ENCODE peak calls at places on chromosomes 3 and 15, in six cellular contexts. One of them, this sample, is unnamed.

GRCh38 chr3:86785381-86785780 is 205.6 kb downstream of the VGLL3 start:
- DNase-seq in IMR-90: peak; percentile 72
- DNase-seq in neuronal stem cell: no peak
- DNase-seq in mesenchymal stem cell: peak; percentile 19
- DNase-seq in trophoblast cell: no peak
- DNase-seq in H1: no peak
- DNase-seq in this sample: no peak

GRCh38 chr3:13494463-13495350 is 14.6 kb downstream of the HDAC11 start:
- DNase-seq in IMR-90: peak; percentile 21
- DNase-seq in neuronal stem cell: peak; percentile 21
- DNase-seq in mesenchymal stem cell: peak; percentile 42
- DNase-seq in trophoblast cell: no peak
- DNase-seq in H1: no peak
- DNase-seq in this sample: no peak

GRCh38 chr15:72339777-72340177 is 19.8 kb upstream of the CELF6 start:
- DNase-seq in IMR-90: peak; percentile 91
- DNase-seq in neuronal stem cell: no peak
- DNase-seq in mesenchymal stem cell: peak; percentile 94
- DNase-seq in trophoblast cell: no peak
- DNase-seq in H1: no peak
- DNase-seq in this sample: no peak

GRCh38 chr3:122025296-122025695 is 3.2 kb upstream of the ILDR1 start:
- DNase-seq in IMR-90: no peak
- DNase-seq in neuronal stem cell: no peak
- DNase-seq in mesenchymal stem cell: no peak
- DNase-seq in trophoblast cell: no peak
- DNase-seq in H1: no peak
- DNase-seq in this sample: no peak

GRCh38 chr15:97189152-97189551 is 771.4 kb upstream of the ARRDC4 start:
- DNase-seq in IMR-90: no peak
- DNase-seq in neuronal stem cell: no peak
- DNase-seq in mesenchymal stem cell: peak; percentile 52
- DNase-seq in trophoblast cell: no peak
- DNase-seq in H1: no peak
- DNase-seq in this sample: no peak

GRCh38 chr3:133828576-133829309 is 23.1 kb downstream of the SRPRB start:
- DNase-seq in IMR-90: no peak
- DNase-seq in neuronal stem cell: no peak
- DNase-seq in mesenchymal stem cell: no peak
- DNase-seq in trophoblast cell: no peak
- DNase-seq in H1: peak; percentile 54
- DNase-seq in this sample: peak; percentile 76

GRCh38 chr3:177106184-177106583 is 91.1 kb downstream of the TBL1XR1 start:
- DNase-seq in IMR-90: no peak
- DNase-seq in neuronal stem cell: no peak
- DNase-seq in mesenchymal stem cell: no peak
- DNase-seq in trophoblast cell: no peak
- DNase-seq in H1: no peak
- DNase-seq in this sample: no peak

GRCh38 chr15:88912500-88912921 is 668 bp downstream of the MFGE8 start:
- DNase-seq in IMR-90: no peak
- DNase-seq in neuronal stem cell: no peak
- DNase-seq in mesenchymal stem cell: peak; percentile 56
- DNase-seq in trophoblast cell: no peak
- DNase-seq in H1: no peak
- DNase-seq in this sample: no peak

GRCh38 chr3:42839616-42840015 is 30.4 kb downstream of the ACKR2 start:
- DNase-seq in IMR-90: peak; percentile 71
- DNase-seq in neuronal stem cell: peak; percentile 38
- DNase-seq in mesenchymal stem cell: peak; percentile 72
- DNase-seq in trophoblast cell: no peak
- DNase-seq in H1: no peak
- DNase-seq in this sample: peak; percentile 42

GRCh38 chr15:84904409-84904808 is 19.9 kb downstream of the SLC28A1 start:
- DNase-seq in IMR-90: no peak
- DNase-seq in neuronal stem cell: no peak
- DNase-seq in mesenchymal stem cell: no peak
- DNase-seq in trophoblast cell: no peak
- DNase-seq in H1: no peak
- DNase-seq in this sample: no peak

GRCh38 chr15:84903751-84904150 is 19.3 kb downstream of the SLC28A1 start:
- DNase-seq in IMR-90: no peak
- DNase-seq in neuronal stem cell: no peak
- DNase-seq in mesenchymal stem cell: no peak
- DNase-seq in trophoblast cell: no peak
- DNase-seq in H1: no peak
- DNase-seq in this sample: no peak

GRCh38 chr15:84899750-84900149 is 15.3 kb downstream of the SLC28A1 start:
- DNase-seq in IMR-90: no peak
- DNase-seq in neuronal stem cell: no peak
- DNase-seq in mesenchymal stem cell: no peak
- DNase-seq in trophoblast cell: no peak
- DNase-seq in H1: no peak
- DNase-seq in this sample: no peak

GRCh38 chr15:84898761-84899160 is 14.3 kb downstream of the SLC28A1 start:
- DNase-seq in IMR-90: no peak
- DNase-seq in neuronal stem cell: no peak
- DNase-seq in mesenchymal stem cell: no peak
- DNase-seq in trophoblast cell: no peak
- DNase-seq in H1: no peak
- DNase-seq in this sample: no peak

DNA sequence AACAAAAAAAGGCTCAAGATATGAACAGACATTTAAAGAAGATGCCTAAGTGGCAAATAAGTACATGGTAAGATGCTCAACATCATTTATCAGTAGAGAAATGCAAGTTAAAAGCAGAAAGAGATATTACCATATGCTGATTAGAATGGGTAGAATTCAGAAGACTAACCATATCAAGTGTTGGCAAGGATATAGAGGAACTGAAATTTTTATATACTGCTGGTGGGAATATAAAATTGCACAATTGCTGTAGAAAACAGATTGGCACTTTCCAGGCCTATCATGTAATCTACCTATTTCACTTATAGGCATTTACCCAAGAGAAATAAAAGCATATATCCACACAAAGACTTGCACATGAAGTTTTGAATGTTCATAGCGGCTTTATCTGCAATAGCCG is 17.1 kb downstream of the SLC28A1 start:
- DNase-seq in IMR-90: no peak
- DNase-seq in neuronal stem cell: no peak
- DNase-seq in mesenchymal stem cell: no peak
- DNase-seq in trophoblast cell: no peak
- DNase-seq in H1: no peak
- DNase-seq in this sample: no peak
- H4K91ac ChIP-seq in IMR-90: no peak overlapping the region
- H4K91ac ChIP-seq in neuronal stem cell: no peak overlapping the region
- H4K91ac ChIP-seq in mesenchymal stem cell: no peak overlapping the region
- H4K91ac ChIP-seq in trophoblast cell: no peak overlapping the region
- H4K91ac ChIP-seq in H1: no peak overlapping the region
- H4K91ac ChIP-seq in this sample: no peak overlapping the region

GRCh38 chr3:48299746-48300361 is 33.6 kb downstream of the SPINK8 start:
- DNase-seq in IMR-90: no peak
- DNase-seq in neuronal stem cell: no peak
- DNase-seq in mesenchymal stem cell: no peak
- DNase-seq in trophoblast cell: no peak
- DNase-seq in H1: no peak
- DNase-seq in this sample: no peak

GRCh38 chr3:48301020-48301813 is 32.2 kb downstream of the SPINK8 start:
- DNase-seq in IMR-90: peak; percentile 84
- DNase-seq in neuronal stem cell: peak; percentile 85
- DNase-seq in mesenchymal stem cell: peak; percentile 86
- DNase-seq in trophoblast cell: peak; percentile 88
- DNase-seq in H1: peak; percentile 97
- DNase-seq in this sample: peak; percentile 91

GRCh38 chr3:48305396-48305795 is 28.1 kb downstream of the SPINK8 start:
- DNase-seq in IMR-90: no peak
- DNase-seq in neuronal stem cell: no peak
- DNase-seq in mesenchymal stem cell: no peak
- DNase-seq in trophoblast cell: peak; percentile 82
- DNase-seq in H1: no peak
- DNase-seq in this sample: no peak

GRCh38 chr3:48303021-48303420 is 30.4 kb downstream of the SPINK8 start:
- DNase-seq in IMR-90: no peak
- DNase-seq in neuronal stem cell: no peak
- DNase-seq in mesenchymal stem cell: no peak
- DNase-seq in trophoblast cell: peak; percentile 83
- DNase-seq in H1: no peak
- DNase-seq in this sample: no peak

DNA sequence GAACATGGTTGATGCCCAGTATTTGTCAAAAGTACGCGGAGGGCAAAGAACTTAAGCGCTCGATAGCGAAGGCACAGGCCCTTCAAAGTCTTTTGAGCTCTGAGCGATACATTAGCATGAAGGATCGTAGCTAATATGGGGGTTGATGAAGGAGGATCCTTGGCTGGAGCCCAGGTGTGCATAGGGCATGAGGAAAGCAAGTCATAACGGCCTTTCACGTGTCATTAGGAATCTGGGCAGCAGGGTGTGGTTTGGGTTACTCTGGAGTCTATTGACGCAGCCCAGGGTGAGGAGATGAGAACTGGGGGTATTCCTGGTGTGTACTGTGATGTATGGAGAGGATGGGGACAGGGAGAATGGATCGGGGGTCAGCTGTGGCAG is 31.7 kb downstream of the SPINK8 start:
- DNase-seq in IMR-90: peak; percentile 19
- DNase-seq in neuronal stem cell: peak; percentile 8
- DNase-seq in mesenchymal stem cell: no peak
- DNase-seq in trophoblast cell: peak; percentile 15
- DNase-seq in H1: no peak
- DNase-seq in this sample: no peak
- H3K4ac ChIP-seq in IMR-90: peak overlapping the region; percentile 97
- H3K4ac ChIP-seq in neuronal stem cell: no peak overlapping the region
- H3K4ac ChIP-seq in mesenchymal stem cell: peak overlapping the region; percentile 42
- H3K4ac ChIP-seq in trophoblast cell: peak overlapping the region; percentile 96
- H3K4ac ChIP-seq in H1: peak overlapping the region; percentile 92
- H3K4ac ChIP-seq in this sample: no peak overlapping the region

DNA sequence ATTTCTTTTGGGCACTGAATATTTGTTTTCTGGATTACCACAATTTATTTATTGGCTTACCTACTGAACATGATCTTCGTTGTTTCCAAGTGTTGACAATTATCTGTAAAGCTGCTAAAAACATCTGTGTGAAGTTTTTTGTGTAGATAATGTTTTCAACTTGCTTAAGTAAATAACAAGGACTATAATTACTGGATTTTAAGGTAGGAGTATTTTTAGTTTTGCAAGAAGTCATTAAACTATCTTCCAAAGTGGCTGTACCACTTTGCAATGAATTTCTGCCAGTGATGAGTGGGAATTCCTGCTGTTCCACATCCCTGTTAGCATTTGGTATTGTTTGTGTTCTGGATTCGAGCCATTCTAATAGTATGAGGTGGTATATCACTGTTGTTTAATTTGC is 702.2 kb downstream of the MECOM start:
- DNase-seq in IMR-90: no peak
- DNase-seq in neuronal stem cell: no peak
- DNase-seq in mesenchymal stem cell: no peak
- DNase-seq in trophoblast cell: no peak
- DNase-seq in H1: no peak
- DNase-seq in this sample: no peak
- H4K91ac ChIP-seq in IMR-90: no peak overlapping the region
- H4K91ac ChIP-seq in neuronal stem cell: no peak overlapping the region
- H4K91ac ChIP-seq in mesenchymal stem cell: no peak overlapping the region
- H4K91ac ChIP-seq in trophoblast cell: no peak overlapping the region
- H4K91ac ChIP-seq in H1: no peak overlapping the region
- H4K91ac ChIP-seq in this sample: no peak overlapping the region

GRCh38 chr3:49092948-49093852 is 671 bp downstream of the QRICH1 start:
- DNase-seq in IMR-90: peak; percentile 89
- DNase-seq in neuronal stem cell: peak; percentile 89
- DNase-seq in mesenchymal stem cell: peak; percentile 92
- DNase-seq in trophoblast cell: peak; percentile 68
- DNase-seq in H1: peak; percentile 90
- DNase-seq in this sample: peak; percentile 75

GRCh38 chr3:49098429-49098828 is 4.6 kb upstream of the QRICH1 start:
- DNase-seq in IMR-90: peak; percentile 34
- DNase-seq in neuronal stem cell: no peak
- DNase-seq in mesenchymal stem cell: no peak
- DNase-seq in trophoblast cell: no peak
- DNase-seq in H1: no peak
- DNase-seq in this sample: no peak

GRCh38 chr3:49098910-49099630 is 5.2 kb upstream of the QRICH1 start:
- DNase-seq in IMR-90: no peak
- DNase-seq in neuronal stem cell: no peak
- DNase-seq in mesenchymal stem cell: no peak
- DNase-seq in trophoblast cell: no peak
- DNase-seq in H1: no peak
- DNase-seq in this sample: no peak

GRCh38 chr3:49093853-49094767 is at the start of gene QRICH1:
- DNase-seq in IMR-90: peak; percentile 97
- DNase-seq in neuronal stem cell: peak; percentile 99
- DNase-seq in mesenchymal stem cell: peak; percentile 99
- DNase-seq in trophoblast cell: peak; percentile 100
- DNase-seq in H1: peak; percentile 96
- DNase-seq in this sample: peak; percentile 97
- H3K4ac ChIP-seq in IMR-90: peak within 1 kb of the TSS; percentile 92
- H3K4ac ChIP-seq in neuronal stem cell: peak within 1 kb of the TSS; percentile 94
- H3K4ac ChIP-seq in mesenchymal stem cell: peak within 1 kb of the TSS; percentile 99
- H3K4ac ChIP-seq in trophoblast cell: peak within 1 kb of the TSS; percentile 87
- H3K4ac ChIP-seq in H1: peak within 1 kb of the TSS; percentile 57
- H3K4ac ChIP-seq in this sample: no peak within 1 kb of the TSS

This sample was measured in H9.